ENCODE peak calls at places on chromosomes 13 and 19, in four cellular contexts. Q is omental fat pad, C is RWPE1, P is fibroblast of mammary gland. V is an unnamed sample.

GRCh38 chr13:98103531-98103930 is 39.4 kb upstream of the FARP1 start:
- DNase-seq in Q (no peak), C (no peak), P (no peak), V (no peak)

GRCh38 chr19:16115309-16116039 is 3.8 kb downstream of the RAB8A start:
- DNase-seq in Q (no peak), C (no peak), P (no peak), V (no peak)

GRCh38 chr13:80337011-80337688 is 3.8 kb downstream of the SPRY2 start:
- DNase-seq in Q (no peak), C (no peak), P (peak), V (peak)

GRCh38 chr13:24842533-24843278 is 78.7 kb downstream of the RNF17 start:
- DNase-seq in Q (no peak), C (peak), P (no peak), V (peak)

GRCh38 chr13:40483601-40484000 is 182.8 kb downstream of the FOXO1 start:
- DNase-seq in Q (no peak), C (no peak), P (no peak), V (no peak)

GRCh38 chr13:25719666-25720065 is 332.1 kb downstream of the SHISA2 start:
- DNase-seq in Q (no peak), C (no peak), P (no peak), V (no peak)

GRCh38 chr13:87538366-87539052 is 132.7 kb upstream of the SLITRK5 start:
- DNase-seq in Q (no peak), C (no peak), P (no peak), V (no peak)

GRCh38 chr13:50389726-50390125 is 374.5 kb downstream of the KCNRG start:
- DNase-seq in Q (no peak), C (no peak), P (no peak), V (no peak)

GRCh38 chr13:112897956-112898785 is 70.8 kb upstream of the MCF2L start:
- DNase-seq in Q (no peak), C (no peak), P (no peak), V (no peak)

GRCh38 chr19:49333426-49334288 is 1.5 kb upstream of the CD37 start:
- DNase-seq in Q (no peak), C (no peak), P (peak), V (peak)

GRCh38 chr13:26216042-26216441 is 6.1 kb downstream of the RNF6 start:
- DNase-seq in Q (no peak), C (no peak), P (no peak), V (no peak)

GRCh38 chr13:113121928-113122420 is 625 bp upstream of the F10 start:
- DNase-seq in Q (no peak), C (no peak), P (no peak), V (no peak)

GRCh38 chr13:24618219-24618955 is 61.8 kb upstream of the ATP12A start:
- DNase-seq in Q (no peak), C (no peak), P (no peak), V (no peak)

GRCh38 chr19:15640294-15640903 is at the start of gene CYP4F3:
- DNase-seq in Q (no peak), C (peak), P (no peak), V (peak)

GRCh38 chr19:37999309-38000213 is 92.6 kb downstream of the SIPA1L3 start:
- DNase-seq in Q (no peak), C (peak), P (peak), V (peak)

GRCh38 chr19:20565321-20566018 is at the start of gene ZNF737:
- DNase-seq in Q (peak), C (peak), P (peak), V (peak)

GRCh38 chr19:35318679-35319448 is 10.1 kb upstream of the CD22 start:
- DNase-seq in Q (peak), C (peak), P (peak), V (peak)

GRCh38 chr19:4186087-4186993 is 3.9 kb downstream of the ANKRD24 start:
- DNase-seq in Q (peak), C (peak), P (peak), V (peak)

GRCh38 chr13:47232516-47232915 is 335.7 kb upstream of the HTR2A start:
- DNase-seq in Q (no peak), C (no peak), P (no peak), V (peak)

GRCh38 chr13:53158201-53158600 is 129.6 kb downstream of the OLFM4 start:
- DNase-seq in Q (no peak), C (no peak), P (no peak), V (no peak)

GRCh38 chr13:33204130-33204927 is 81.2 kb downstream of the STARD13 start:
- DNase-seq in Q (no peak), C (no peak), P (peak), V (no peak)

GRCh38 chr13:77544365-77544764 is 8.9 kb downstream of the SCEL start:
- DNase-seq in Q (no peak), C (peak), P (peak), V (peak)

GRCh38 chr19:407501-408440 is 1.2 kb downstream of the C2CD4C start:
- DNase-seq in Q (no peak), C (no peak), P (no peak), V (no peak)

GRCh38 chr13:112760931-112761330 is 71.1 kb downstream of the ATP11A start:
- DNase-seq in Q (no peak), C (no peak), P (no peak), V (no peak)

GRCh38 chr13:111661052-111661451 is 340.6 kb downstream of the TEX29 start:
- DNase-seq in Q (no peak), C (no peak), P (no peak), V (no peak)

GRCh38 chr13:94342436-94343242 is 136.8 kb downstream of the DCT start:
- DNase-seq in Q (no peak), C (no peak), P (peak), V (no peak)

GRCh38 chr13:94344126-94344863 is 135.2 kb downstream of the DCT start:
- DNase-seq in Q (no peak), C (no peak), P (peak), V (no peak)

GRCh38 chr13:94346261-94347019 is 133.0 kb downstream of the DCT start:
- DNase-seq in Q (no peak), C (no peak), P (no peak), V (no peak)

GRCh38 chr13:94343243-94343585 is 136.3 kb downstream of the DCT start:
- DNase-seq in Q (no peak), C (no peak), P (peak), V (no peak)

DNA sequence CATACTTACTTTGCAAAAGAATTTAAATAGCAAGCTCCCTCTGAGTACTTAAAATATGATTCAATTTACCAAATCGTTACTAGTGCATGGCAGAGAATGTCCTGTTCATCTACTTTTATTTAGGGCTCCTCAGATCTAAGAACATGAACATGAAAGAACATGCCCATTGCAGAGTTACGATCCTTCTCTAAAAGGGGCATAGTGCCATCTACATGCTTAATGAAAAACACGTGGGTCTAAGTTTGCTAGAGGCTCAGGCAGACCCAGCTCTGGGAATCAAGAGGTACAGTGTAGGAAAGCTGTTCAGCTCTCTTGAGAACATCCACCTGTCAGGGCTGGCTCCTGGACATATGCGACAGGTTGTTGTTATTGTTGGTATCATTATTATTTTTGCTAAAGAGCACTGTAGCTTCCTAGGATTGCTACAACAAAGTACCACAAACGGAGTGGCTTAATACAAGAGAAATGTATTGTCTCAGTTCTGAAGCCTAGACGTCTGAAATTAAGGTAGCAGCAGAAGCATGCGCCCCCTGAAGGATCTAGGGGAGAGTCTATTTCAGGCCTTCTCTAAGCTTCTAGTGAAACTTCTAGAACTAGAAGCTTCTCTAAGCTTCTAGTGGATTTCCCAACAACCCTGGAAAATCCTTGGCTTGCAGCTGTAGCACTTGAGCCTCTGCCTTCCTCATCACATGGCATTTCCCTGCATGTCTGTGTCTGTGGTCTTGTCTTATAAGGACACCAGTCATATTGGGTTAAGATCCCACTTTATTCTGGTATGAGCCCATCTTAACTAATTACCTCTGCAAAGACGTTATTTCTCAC is 133.9 kb downstream of the DCT start:
- DNase-seq in Q (no peak), C (peak), P (peak), V (peak)
- TF ChIP-seq CTCF in Q (no peak), C (peak), P (no peak), V (peak)

DNA sequence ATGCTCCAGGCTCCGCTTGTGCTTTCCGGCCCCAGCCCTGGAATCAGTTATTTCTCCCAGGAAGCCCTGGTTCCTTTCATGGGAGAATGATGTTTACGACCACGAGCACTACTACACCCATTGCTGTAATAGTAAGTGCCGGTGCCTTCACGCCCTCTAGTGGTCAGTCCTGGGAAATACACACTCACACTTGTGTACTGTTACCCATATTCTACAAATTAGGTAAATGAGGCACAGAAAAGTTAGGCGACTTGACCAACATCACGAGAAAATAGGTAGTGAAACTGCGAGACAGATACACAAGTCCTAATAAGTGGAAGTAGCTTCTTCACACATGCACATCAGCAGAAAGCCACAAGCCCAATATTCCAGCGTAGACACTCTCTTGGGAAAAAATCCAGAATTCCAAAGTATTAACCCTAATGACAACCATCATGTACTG is 21.7 kb downstream of the CEACAM21 start:
- DNase-seq in Q (peak), C (peak), P (peak), V (peak)
- TF ChIP-seq CTCF in Q (peak), C (peak), P (peak), V (peak)

GRCh38 chr19:19531951-19532805 is 3.5 kb downstream of the YJEFN3 start:
- DNase-seq in Q (peak), C (peak), P (peak), V (peak)

GRCh38 chr19:19530889-19531288 is 2.2 kb downstream of the YJEFN3 start:
- DNase-seq in Q (no peak), C (no peak), P (no peak), V (no peak)

GRCh38 chr19:19528721-19529490 is at the start of gene YJEFN3:
- DNase-seq in Q (no peak), C (no peak), P (no peak), V (no peak)

GRCh38 chr19:19529783-19530422 is 1.2 kb downstream of the YJEFN3 start:
- DNase-seq in Q (no peak), C (no peak), P (no peak), V (no peak)

GRCh38 chr19:19530423-19530804 is 1.7 kb downstream of the YJEFN3 start:
- DNase-seq in Q (no peak), C (no peak), P (peak), V (no peak)
- TF ChIP-seq CTCF in Q (no peak), C (no peak), P (no peak), V (no peak)

DNA sequence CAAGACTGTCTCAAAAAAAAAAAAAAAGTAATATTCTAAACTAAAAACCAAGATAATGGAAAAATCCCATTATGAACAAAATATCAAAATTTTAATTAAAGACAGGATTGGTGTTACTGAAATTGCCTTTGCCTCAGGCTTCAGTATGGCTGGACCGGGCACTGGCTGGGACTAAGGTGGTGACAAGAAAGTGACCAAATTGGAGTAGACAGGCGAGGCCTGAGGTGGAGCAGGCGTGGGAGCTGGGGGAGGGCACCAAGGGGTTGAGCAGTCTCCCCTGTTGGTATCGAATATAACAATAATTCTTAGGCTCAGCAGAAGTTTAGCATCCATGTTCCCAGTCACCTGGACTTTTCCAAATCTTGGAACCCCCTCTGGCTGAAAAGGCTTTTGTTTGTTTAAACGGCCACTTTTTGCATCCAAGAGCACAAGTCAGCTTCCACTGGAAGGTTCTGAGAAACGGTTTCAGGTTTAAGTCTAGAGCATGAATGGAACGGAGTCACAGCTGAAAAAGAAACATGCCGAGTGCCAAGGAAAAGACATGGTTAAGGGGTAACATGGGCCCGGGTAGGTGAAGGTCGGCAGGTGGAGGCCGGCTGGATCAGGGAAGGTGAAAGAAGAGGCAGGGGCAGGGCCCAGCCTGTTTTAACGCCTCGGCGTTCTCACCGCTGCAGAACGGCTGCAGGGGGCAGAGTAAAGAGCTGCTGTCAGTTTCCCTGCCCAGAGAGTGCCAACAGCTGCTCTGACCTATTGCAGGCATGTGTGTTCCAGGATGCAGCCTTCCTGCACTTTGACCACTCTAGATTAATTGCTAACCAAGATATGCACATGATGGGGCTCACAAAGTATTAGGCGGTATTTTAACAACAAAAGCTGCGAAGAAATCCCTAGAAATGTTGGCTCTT is 104.4 kb downstream of the TM9SF2 start:
- DNase-seq in Q (no peak), C (peak), P (peak), V (peak)
- TF ChIP-seq CTCF in Q (no peak), C (no peak), P (no peak), V (no peak)

DNA sequence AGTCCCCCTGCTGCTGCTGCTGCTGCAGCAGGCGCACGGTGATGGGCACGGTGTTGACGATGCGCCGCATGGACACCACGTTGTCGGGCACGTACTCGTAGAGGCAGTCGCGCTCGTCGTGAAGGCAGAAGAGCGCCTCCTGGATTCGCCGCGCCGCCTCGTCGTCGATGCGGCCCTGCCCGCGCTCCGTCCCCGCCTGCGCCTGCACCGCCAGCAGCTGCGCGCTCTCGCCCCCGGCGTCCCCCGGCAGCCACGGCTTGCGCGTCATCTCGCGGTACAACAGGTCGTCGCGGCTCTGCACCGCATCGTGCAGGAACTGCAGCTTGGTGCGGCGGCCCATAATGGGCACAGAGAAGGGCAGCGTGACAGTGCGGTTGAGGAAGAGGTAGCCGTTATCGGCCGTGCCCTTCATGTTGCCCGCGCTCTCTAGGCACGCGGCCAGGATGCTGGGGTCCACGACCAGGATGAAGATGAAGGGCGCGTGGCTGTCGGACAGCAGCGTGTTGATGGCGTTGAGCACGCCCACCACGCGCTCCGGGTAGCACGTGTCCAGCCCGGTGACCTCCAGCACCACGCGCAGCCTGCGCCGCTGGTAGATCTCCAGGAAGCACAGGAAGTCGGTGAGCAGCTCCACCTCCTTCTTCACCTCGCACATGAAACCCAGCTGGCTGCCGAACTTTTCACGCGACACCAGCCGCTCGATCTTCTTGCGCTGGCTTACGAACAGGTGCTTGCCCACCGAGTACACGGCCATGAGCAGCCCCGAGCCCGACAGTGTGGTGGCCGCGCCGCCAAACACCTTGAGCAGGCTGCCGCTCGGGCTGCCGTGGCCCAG is 8.1 kb downstream of the NKPD1 start:
- DNase-seq in Q (no peak), C (no peak), P (peak), V (no peak)
- TF ChIP-seq CTCF in Q (no peak), C (no peak), P (no peak), V (no peak)

DNA sequence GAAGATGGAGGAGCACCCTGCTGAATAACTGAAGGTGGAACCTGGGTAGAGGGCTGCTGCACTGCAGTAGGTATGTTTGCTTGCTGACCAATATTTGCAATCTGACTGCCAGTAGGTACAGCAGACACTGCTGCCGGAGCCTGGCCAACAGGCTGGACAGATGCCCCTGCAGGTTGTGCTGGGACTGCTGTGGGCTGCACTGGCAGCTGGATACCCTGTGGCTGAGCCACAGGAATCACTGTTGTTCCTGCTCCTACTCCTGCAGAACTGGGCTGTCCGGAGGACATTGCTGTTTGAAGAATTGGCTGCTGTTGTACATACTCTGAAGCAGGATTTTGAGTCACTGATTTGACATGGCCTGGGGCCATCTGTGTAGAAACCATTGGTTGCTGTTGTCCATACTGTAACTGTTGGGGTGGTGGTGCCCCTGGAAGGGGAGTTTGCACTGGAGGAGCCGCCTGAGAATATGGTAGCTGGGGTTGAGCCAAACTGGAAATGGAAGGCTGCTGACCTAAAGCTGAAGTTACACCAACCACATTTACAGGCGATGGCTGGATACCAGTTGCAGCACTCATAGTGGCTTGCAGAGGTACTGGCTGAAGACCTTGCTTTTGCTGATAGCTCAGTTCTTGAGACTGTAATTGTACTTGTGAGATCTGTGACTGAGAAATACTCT is 2.2 kb downstream of the TSC22D1 start:
- DNase-seq in Q (no peak), C (no peak), P (peak), V (peak)
- TF ChIP-seq CTCF in Q (no peak), C (peak), P (peak), V (peak)

DNA sequence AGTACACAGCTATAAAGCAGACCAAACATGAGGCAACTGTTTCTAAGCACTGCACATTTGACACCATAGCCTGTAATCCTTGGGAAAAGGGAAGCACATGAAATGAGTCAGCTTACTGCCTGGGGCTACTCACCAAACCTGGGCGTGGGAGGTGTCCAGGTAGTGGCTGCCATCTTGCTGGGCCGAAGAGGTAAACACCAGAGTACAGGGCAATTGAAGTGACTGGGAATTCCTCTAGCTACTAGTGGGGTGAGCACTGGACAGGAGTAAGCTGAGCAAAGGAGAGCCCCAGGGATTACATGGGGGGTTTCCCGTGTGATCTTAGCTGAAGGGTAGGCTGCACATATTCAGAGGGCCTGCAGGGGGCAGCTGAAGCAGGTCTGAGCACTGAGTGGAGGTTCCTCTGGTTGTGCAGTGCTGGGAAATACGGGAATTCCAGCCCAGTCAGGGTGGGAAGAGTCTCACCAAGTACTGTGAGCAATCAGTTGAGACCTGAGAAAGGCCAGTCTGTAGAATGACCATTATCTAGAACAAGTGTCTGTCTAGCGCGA is 140.5 kb downstream of the SLC7A1 start:
- DNase-seq in Q (no peak), C (peak), P (peak), V (peak)
- TF ChIP-seq CTCF in Q (no peak), C (no peak), P (peak), V (peak)

GRCh38 chr13:44620057-44620456 is 43.9 kb upstream of the TSC22D1 start:
- DNase-seq in Q (no peak), C (no peak), P (peak), V (no peak)
- TF ChIP-seq CTCF in Q (no peak), C (no peak), P (no peak), V (no peak)

GRCh38 chr13:20129076-20129475 is 31.8 kb downstream of the GJA3 start:
- DNase-seq in Q (no peak), C (no peak), P (no peak), V (no peak)

GRCh38 chr13:20127263-20127562 is 33.6 kb downstream of the GJA3 start:
- DNase-seq in Q (no peak), C (no peak), P (no peak), V (peak)

GRCh38 chr13:20130012-20130411 is 30.8 kb downstream of the GJA3 start:
- DNase-seq in Q (no peak), C (no peak), P (no peak), V (no peak)

GRCh38 chr13:20127563-20128458 is 33.0 kb downstream of the GJA3 start:
- DNase-seq in Q (peak), C (no peak), P (peak), V (peak)

GRCh38 chr13:20128459-20128927 is 32.4 kb downstream of the GJA3 start:
- DNase-seq in Q (no peak), C (no peak), P (no peak), V (no peak)
- TF ChIP-seq CTCF in Q (no peak), C (peak), P (no peak), V (peak)

V was measured in MCF 10A.